ENCODE peak calls at places on chromosomes 11 and 22, in nine cellular contexts. K is IMR-90; J is stomach; V is CD8-positive, alpha-beta memory T cell; H is RWPE2; F is left lung; D is endothelial cell of umbilical vein; A is lower lobe of right lung; S is cardiac muscle cell. U is an unnamed sample. For H3K4me1 and H3K36me3, the result is how much of the 10 kb centered on the place peaks cover.

GRCh38 chr11:132589802-132590201 is 942.5 kb downstream of the OPCML start:
- DNase-seq in K (no peak), J (no peak), V (no peak), H (no peak), F (no peak), D (no peak), A (no peak), S (no peak), U (no peak)

GRCh38 chr11:100546714-100547113 is 140.4 kb upstream of the ARHGAP42 start:
- DNase-seq in K (peak), J (no peak), V (no peak), H (peak), F (no peak), D (peak), A (no peak), S (peak), U (no peak)

GRCh38 chr11:45929486-45930030 is 7.1 kb downstream of the LARGE2 start:
- DNase-seq in K (no peak), J (no peak), V (no peak), H (no peak), F (no peak), D (no peak), A (no peak), S (no peak), U (no peak)

GRCh38 chr11:72598901-72599300 is 75.3 kb downstream of the PDE2A start:
- DNase-seq in K (peak), J (peak), V (no peak), H (no peak), F (no peak), D (peak), A (no peak), S (peak), U (no peak)

GRCh38 chr22:45194686-45195085 is 31.0 kb downstream of the NUP50 start:
- DNase-seq in K (no peak), J (no peak), V (no peak), H (no peak), F (no peak), D (no peak), A (peak), S (no peak), U (no peak)

GRCh38 chr11:1782831-1783724 is 19.4 kb upstream of the CTSD start:
- DNase-seq in K (peak), J (no peak), V (no peak), H (no peak), F (peak), D (no peak), A (peak), S (no peak), U (no peak)

GRCh38 chr11:44033856-44034255 is 13.9 kb upstream of the ACCSL start:
- DNase-seq in K (no peak), J (no peak), V (no peak), H (no peak), F (no peak), D (no peak), A (no peak), S (no peak), U (no peak)

GRCh38 chr22:44133901-44134511 is 46.7 kb upstream of the PARVG start:
- DNase-seq in K (no peak), J (no peak), V (no peak), H (no peak), F (no peak), D (peak), A (peak), S (peak), U (no peak)

GRCh38 chr11:79062814-79063762 is 377.7 kb downstream of the TENM4 start:
- DNase-seq in K (peak), J (no peak), V (no peak), H (no peak), F (no peak), D (peak), A (no peak), S (peak), U (no peak)

GRCh38 chr11:126123686-126124085 is 61.0 kb upstream of the CDON start:
- DNase-seq in K (no peak), J (no peak), V (no peak), H (no peak), F (no peak), D (no peak), A (no peak), S (no peak), U (no peak)

GRCh38 chr11:19713221-19714092 is 820 bp downstream of the NAV2 start:
- DNase-seq in K (no peak), J (no peak), V (peak), H (peak), F (no peak), D (peak), A (peak), S (no peak), U (no peak)

GRCh38 chr11:35362571-35362980 is 56.8 kb downstream of the SLC1A2 start:
- DNase-seq in K (peak), J (no peak), V (no peak), H (no peak), F (no peak), D (no peak), A (no peak), S (no peak), U (no peak)

GRCh38 chr11:17410606-17411379 is 22.3 kb upstream of the KCNJ11 start:
- DNase-seq in K (no peak), J (peak), V (no peak), H (no peak), F (no peak), D (peak), A (peak), S (no peak), U (no peak)

GRCh38 chr22:39185601-39186012 is 33.1 kb upstream of the CBX7 start:
- DNase-seq in K (peak), J (no peak), V (no peak), H (peak), F (no peak), D (no peak), A (peak), S (peak), U (no peak)

GRCh38 chr22:40056163-40056958 is 61.6 kb downstream of the FAM83F start:
- DNase-seq in K (no peak), J (no peak), V (no peak), H (no peak), F (no peak), D (no peak), A (no peak), S (no peak), U (no peak)

GRCh38 chr22:49774046-49774445 is 53.6 kb downstream of the BRD1 start:
- DNase-seq in K (no peak), J (no peak), V (no peak), H (no peak), F (no peak), D (no peak), A (no peak), S (no peak), U (no peak)

GRCh38 chr11:83057721-83058120 is 14.0 kb downstream of the RAB30 start:
- DNase-seq in K (no peak), J (no peak), V (no peak), H (no peak), F (no peak), D (no peak), A (no peak), S (no peak), U (no peak)

GRCh38 chr11:83056204-83056603 is 15.5 kb downstream of the RAB30 start:
- DNase-seq in K (no peak), J (no peak), V (no peak), H (no peak), F (no peak), D (peak), A (no peak), S (no peak), U (no peak)

GRCh38 chr11:83054904-83055380 is 16.8 kb downstream of the RAB30 start:
- DNase-seq in K (no peak), J (no peak), V (no peak), H (no peak), F (no peak), D (no peak), A (no peak), S (no peak), U (no peak)

GRCh38 chr11:83051760-83052671 is 19.7 kb downstream of the RAB30 start:
- DNase-seq in K (peak), J (no peak), V (no peak), H (no peak), F (no peak), D (peak), A (no peak), S (peak), U (no peak)

GRCh38 chr11:83054001-83054400 is 17.7 kb downstream of the RAB30 start:
- DNase-seq in K (no peak), J (no peak), V (no peak), H (no peak), F (no peak), D (no peak), A (no peak), S (no peak), U (no peak)
- H3K4me1 ChIP-seq in K (under half), J (half or more), V (under half), H (under half), F (under half), D (under half), A (under half), S (under half), U (under half)

DNA sequence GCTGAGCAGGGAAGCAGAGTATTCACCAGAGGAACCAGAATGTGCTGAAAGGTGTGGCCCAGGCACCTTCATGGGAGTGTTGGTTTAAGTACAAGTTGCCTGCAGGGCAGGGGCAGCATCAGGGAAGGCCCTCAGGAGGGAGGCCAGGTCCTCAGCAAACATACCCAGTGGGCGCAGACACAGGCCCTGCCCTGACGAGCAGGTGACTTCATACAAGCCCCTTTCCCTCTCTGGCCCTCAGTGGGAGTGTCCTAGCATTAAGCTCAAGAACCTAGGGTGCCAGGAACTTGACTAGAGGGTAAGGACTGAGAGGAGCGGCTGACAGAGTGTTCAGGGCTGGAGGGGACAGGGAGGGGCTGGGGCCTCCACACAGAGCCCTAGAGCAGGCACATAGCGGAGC is 7.5 kb upstream of the CASTOR1 start:
- DNase-seq in K (no peak), J (no peak), V (no peak), H (no peak), F (no peak), D (no peak), A (no peak), S (no peak), U (no peak)
- H3K27ac ChIP-seq in K (no peak), J (peak), V (no peak), H (no peak), F (peak), D (no peak), A (peak), S (no peak), U (peak)

DNA sequence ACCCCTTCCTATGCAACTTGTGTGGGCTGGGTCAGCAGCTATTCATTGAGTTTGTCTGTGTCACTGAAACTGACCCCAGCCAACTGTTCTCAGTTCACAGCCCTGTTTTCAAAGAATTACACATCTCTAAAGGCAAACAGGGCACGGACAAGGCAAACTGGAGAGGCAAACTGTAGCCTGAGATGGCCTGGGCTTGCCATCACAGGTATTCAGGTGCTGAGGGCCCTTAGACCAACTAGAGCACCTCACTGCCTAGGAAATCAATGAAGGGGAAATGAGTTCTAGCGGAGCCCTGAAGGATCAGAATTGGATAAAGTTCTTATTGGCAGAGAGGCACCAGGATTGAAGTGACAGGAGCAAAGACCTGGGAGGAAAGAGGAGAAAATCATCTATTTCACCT is 24.0 kb downstream of the PIK3IP1 start:
- DNase-seq in K (no peak), J (no peak), V (no peak), H (no peak), F (no peak), D (no peak), A (no peak), S (no peak), U (no peak)
- H3K36me3 ChIP-seq in K (under half), J (under half), V (under half), H (half or more), F (half or more), D (under half), A (half or more), S (under half), U (under half)

DNA sequence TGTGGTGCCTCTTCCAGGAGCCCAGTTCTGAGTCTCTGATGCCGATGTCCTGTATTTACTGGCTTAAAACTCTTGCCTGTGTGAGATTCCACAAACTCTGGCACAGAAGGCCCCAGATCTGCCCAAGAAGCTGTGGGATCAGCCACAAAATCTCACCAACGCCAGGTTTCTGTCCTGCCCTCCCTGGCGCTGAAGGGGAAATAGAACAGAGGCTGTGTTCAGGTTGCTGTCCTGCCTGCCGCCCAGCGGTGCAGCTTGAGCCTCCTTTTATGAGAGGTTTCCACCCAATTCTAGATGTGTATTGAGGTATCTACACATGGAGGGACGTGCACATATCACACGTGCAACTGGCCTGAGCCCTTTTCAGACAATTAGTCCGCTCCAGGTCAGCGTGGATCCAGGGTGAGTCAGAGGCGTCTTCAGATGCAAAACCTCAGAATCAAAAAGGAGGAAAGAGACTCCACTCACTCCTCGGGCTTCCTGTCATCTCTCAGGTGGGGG is 2.2 kb downstream of the TMEM80 start:
- DNase-seq in K (peak), J (no peak), V (no peak), H (no peak), F (no peak), D (no peak), A (no peak), S (no peak), U (no peak)
- H3K4me1 ChIP-seq in K (under half), J (half or more), V (under half), H (under half), F (under half), D (under half), A (under half), S (under half), U (under half)

GRCh38 chr11:129734654-129735053 is 81.0 kb upstream of the TMEM45B start:
- DNase-seq in K (no peak), J (no peak), V (no peak), H (peak), F (no peak), D (no peak), A (no peak), S (no peak), U (no peak)
- H3K27ac ChIP-seq in K (no peak), J (no peak), V (no peak), H (no peak), F (no peak), D (no peak), A (no peak), S (no peak), U (no peak)

DNA sequence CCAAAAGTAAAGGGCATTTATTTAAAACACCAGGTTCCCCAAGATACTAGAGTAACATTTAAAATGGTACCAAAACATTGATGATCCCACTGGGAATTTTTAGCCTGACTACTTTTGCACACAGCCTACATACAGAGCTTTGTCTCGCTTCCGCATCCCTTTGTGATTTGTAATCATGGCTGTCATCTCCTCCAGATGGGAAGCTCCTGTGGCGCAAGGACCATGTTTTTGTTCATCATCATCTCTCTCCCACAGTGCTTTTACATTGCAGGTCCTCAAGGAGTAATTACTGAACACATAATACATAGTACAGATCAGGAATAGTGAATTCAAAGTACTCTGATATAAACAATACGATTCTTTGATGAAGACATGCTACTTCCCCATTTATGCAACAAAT is 231.2 kb upstream of the MTNR1B start:
- DNase-seq in K (no peak), J (no peak), V (no peak), H (no peak), F (no peak), D (no peak), A (no peak), S (peak), U (no peak)
- H3K36me3 ChIP-seq in K (under half), J (under half), V (under half), H (under half), F (under half), D (under half), A (under half), S (under half), U (under half)

GRCh38 chr22:46240073-46240472 is 10.0 kb downstream of the CDPF1 start:
- DNase-seq in K (no peak), J (no peak), V (no peak), H (no peak), F (no peak), D (no peak), A (no peak), S (no peak), U (no peak)
- H3K4me1 ChIP-seq in K (under half), J (under half), V (under half), H (under half), F (under half), D (under half), A (under half), S (under half), U (under half)

GRCh38 chr11:124315052-124315451 is 1.3 kb upstream of the OR8D1 start:
- DNase-seq in K (peak), J (no peak), V (no peak), H (no peak), F (no peak), D (peak), A (no peak), S (no peak), U (no peak)

GRCh38 chr11:124313131-124313530 is 618 bp downstream of the OR8D1 start:
- DNase-seq in K (no peak), J (no peak), V (no peak), H (no peak), F (no peak), D (no peak), A (no peak), S (no peak), U (no peak)

GRCh38 chr11:124311677-124312076 is 2.1 kb downstream of the OR8D1 start:
- DNase-seq in K (no peak), J (no peak), V (no peak), H (no peak), F (no peak), D (no peak), A (no peak), S (no peak), U (no peak)

GRCh38 chr11:124311269-124311668 is 2.5 kb downstream of the OR8D1 start:
- DNase-seq in K (no peak), J (no peak), V (no peak), H (no peak), F (no peak), D (no peak), A (no peak), S (no peak), U (no peak)

DNA sequence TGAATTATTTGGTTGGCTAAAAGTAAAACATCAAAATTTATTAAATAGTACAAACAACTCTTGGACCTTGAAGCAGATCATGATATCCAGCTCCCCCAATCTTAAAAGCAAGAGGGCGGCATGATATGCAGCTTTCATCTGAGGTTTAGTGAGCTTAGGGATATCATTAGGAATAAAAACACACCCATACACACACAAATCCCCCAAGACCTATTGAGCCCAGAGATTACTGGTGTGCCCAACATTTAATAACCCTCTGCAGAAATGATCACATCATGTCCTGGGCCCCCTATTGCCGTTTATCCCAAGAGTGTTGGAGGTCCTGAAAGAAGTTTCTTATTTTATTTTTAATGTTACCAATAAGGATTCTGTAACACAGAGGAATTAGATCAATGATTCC is at the start of gene OR8D1:
- DNase-seq in K (no peak), J (no peak), V (no peak), H (no peak), F (no peak), D (no peak), A (no peak), S (no peak), U (no peak)
- H3K27ac ChIP-seq in K (no peak), J (no peak), V (no peak), H (no peak), F (no peak), D (no peak), A (no peak), S (no peak), U (no peak)

DNA sequence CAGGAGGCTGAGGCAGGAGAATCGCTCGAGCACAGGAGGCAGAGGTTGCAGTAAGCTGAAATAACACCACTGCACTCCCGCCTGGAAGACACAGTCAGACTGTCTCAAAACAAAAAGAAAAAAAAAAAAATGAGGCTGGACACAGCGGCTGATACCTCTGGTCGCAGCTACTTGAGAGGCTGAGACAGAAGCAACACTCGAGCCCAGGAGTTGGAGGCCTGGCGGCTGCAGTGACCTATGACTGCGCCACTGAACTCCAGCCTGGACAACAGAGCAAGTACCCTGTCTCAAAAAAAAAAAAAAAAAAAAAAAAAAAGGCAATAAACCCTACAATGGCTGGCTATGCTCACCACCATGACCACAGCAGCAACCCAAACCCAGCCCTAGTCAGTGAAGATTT is 11.0 kb downstream of the NAP1L4 start:
- DNase-seq in K (no peak), J (no peak), V (no peak), H (no peak), F (no peak), D (no peak), A (no peak), S (no peak), U (no peak)
- H3K36me3 ChIP-seq in K (under half), J (under half), V (under half), H (half or more), F (under half), D (under half), A (under half), S (under half), U (under half)

GRCh38 chr11:24324211-24324610 is 172.6 kb upstream of the LUZP2 start:
- DNase-seq in K (peak), J (no peak), V (no peak), H (no peak), F (no peak), D (peak), A (no peak), S (no peak), U (no peak)
- H3K4me1 ChIP-seq in K (under half), J (under half), V (under half), H (under half), F (under half), D (under half), A (under half), S (under half), U (under half)